ENCODE peak calls at places on chromosomes 11 and 22, in ten cellular contexts. One of them, this sample, is unnamed.

GRCh38 chr11:71094296-71095077 is 157.9 kb downstream of the SHANK2 start:
- DNase-seq in adrenal gland: no peak
- DNase-seq in HEK293T: no peak
- DNase-seq in H54: no peak
- DNase-seq in HFF-Myc: no peak
- DNase-seq in GM23248: no peak
- DNase-seq in stimulated activated CD4-positive, alpha-beta T cell treated with anti-CD3 and anti-CD28 coated beads, Interleukin-12 subunit alpha, Interleukin-12 subunit beta, amount 100 ng/mL, for 48 hours: no peak
- DNase-seq in neural crest cell: no peak
- DNase-seq in SJCRH30: no peak
- DNase-seq in right cardiac atrium: no peak
- DNase-seq in this sample: no peak

GRCh38 chr11:134391170-134391569 is 20.9 kb downstream of the B3GAT1 start:
- DNase-seq in stimulated activated CD4-positive, alpha-beta T cell treated with anti-CD3 and anti-CD28 coated beads, Interleukin-12 subunit alpha, Interleukin-12 subunit beta, amount 100 ng/mL, for 48 hours: no peak
- DNase-seq in adrenal gland: no peak
- DNase-seq in right cardiac atrium: no peak
- DNase-seq in SJCRH30: no peak
- DNase-seq in HFF-Myc: no peak
- DNase-seq in H54: no peak
- DNase-seq in HEK293T: no peak
- DNase-seq in neural crest cell: no peak
- DNase-seq in GM23248: no peak
- DNase-seq in this sample: no peak

GRCh38 chr22:31818481-31819392 is 64.9 kb downstream of the DEPDC5 start:
- DNase-seq in adrenal gland: no peak
- DNase-seq in H54: no peak
- DNase-seq in stimulated activated CD4-positive, alpha-beta T cell treated with anti-CD3 and anti-CD28 coated beads, Interleukin-12 subunit alpha, Interleukin-12 subunit beta, amount 100 ng/mL, for 48 hours: peak
- DNase-seq in GM23248: peak
- DNase-seq in HFF-Myc: no peak
- DNase-seq in HEK293T: no peak
- DNase-seq in neural crest cell: no peak
- DNase-seq in SJCRH30: no peak
- DNase-seq in right cardiac atrium: no peak
- DNase-seq in this sample: no peak

GRCh38 chr11:64036081-64037026 is 623 bp downstream of the FLRT1 start:
- DNase-seq in neural crest cell: no peak
- DNase-seq in HEK293T: peak
- DNase-seq in right cardiac atrium: peak
- DNase-seq in GM23248: peak
- DNase-seq in SJCRH30: peak
- DNase-seq in adrenal gland: peak
- DNase-seq in H54: peak
- DNase-seq in stimulated activated CD4-positive, alpha-beta T cell treated with anti-CD3 and anti-CD28 coated beads, Interleukin-12 subunit alpha, Interleukin-12 subunit beta, amount 100 ng/mL, for 48 hours: no peak
- DNase-seq in HFF-Myc: no peak
- DNase-seq in this sample: no peak

GRCh38 chr22:23609983-23610781 is 21.9 kb downstream of the DRICH1 start:
- DNase-seq in stimulated activated CD4-positive, alpha-beta T cell treated with anti-CD3 and anti-CD28 coated beads, Interleukin-12 subunit alpha, Interleukin-12 subunit beta, amount 100 ng/mL, for 48 hours: no peak
- DNase-seq in H54: no peak
- DNase-seq in HFF-Myc: no peak
- DNase-seq in adrenal gland: no peak
- DNase-seq in SJCRH30: no peak
- DNase-seq in right cardiac atrium: no peak
- DNase-seq in neural crest cell: no peak
- DNase-seq in GM23248: no peak
- DNase-seq in HEK293T: no peak
- DNase-seq in this sample: no peak

GRCh38 chr22:29890760-29891159 is 7.8 kb downstream of the MTMR3 start:
- DNase-seq in HFF-Myc: no peak
- DNase-seq in stimulated activated CD4-positive, alpha-beta T cell treated with anti-CD3 and anti-CD28 coated beads, Interleukin-12 subunit alpha, Interleukin-12 subunit beta, amount 100 ng/mL, for 48 hours: no peak
- DNase-seq in H54: no peak
- DNase-seq in SJCRH30: no peak
- DNase-seq in HEK293T: no peak
- DNase-seq in neural crest cell: no peak
- DNase-seq in adrenal gland: no peak
- DNase-seq in right cardiac atrium: no peak
- DNase-seq in GM23248: no peak
- DNase-seq in this sample: no peak

GRCh38 chr11:45606514-45607024 is 58.9 kb downstream of the CHST1 start:
- DNase-seq in adrenal gland: no peak
- DNase-seq in right cardiac atrium: no peak
- DNase-seq in GM23248: no peak
- DNase-seq in SJCRH30: no peak
- DNase-seq in neural crest cell: peak
- DNase-seq in stimulated activated CD4-positive, alpha-beta T cell treated with anti-CD3 and anti-CD28 coated beads, Interleukin-12 subunit alpha, Interleukin-12 subunit beta, amount 100 ng/mL, for 48 hours: no peak
- DNase-seq in HFF-Myc: no peak
- DNase-seq in H54: no peak
- DNase-seq in HEK293T: no peak
- DNase-seq in this sample: no peak

GRCh38 chr11:128190312-128190711 is 397.0 kb downstream of the ETS1 start:
- DNase-seq in HFF-Myc: no peak
- DNase-seq in HEK293T: no peak
- DNase-seq in H54: no peak
- DNase-seq in neural crest cell: no peak
- DNase-seq in SJCRH30: no peak
- DNase-seq in adrenal gland: no peak
- DNase-seq in GM23248: no peak
- DNase-seq in stimulated activated CD4-positive, alpha-beta T cell treated with anti-CD3 and anti-CD28 coated beads, Interleukin-12 subunit alpha, Interleukin-12 subunit beta, amount 100 ng/mL, for 48 hours: no peak
- DNase-seq in right cardiac atrium: no peak
- DNase-seq in this sample: no peak

GRCh38 chr11:133082851-133083488 is 449.3 kb downstream of the OPCML start:
- DNase-seq in GM23248: peak
- DNase-seq in H54: peak
- DNase-seq in stimulated activated CD4-positive, alpha-beta T cell treated with anti-CD3 and anti-CD28 coated beads, Interleukin-12 subunit alpha, Interleukin-12 subunit beta, amount 100 ng/mL, for 48 hours: peak
- DNase-seq in HFF-Myc: no peak
- DNase-seq in adrenal gland: peak
- DNase-seq in right cardiac atrium: peak
- DNase-seq in HEK293T: peak
- DNase-seq in SJCRH30: no peak
- DNase-seq in neural crest cell: peak
- DNase-seq in this sample: no peak

GRCh38 chr11:34251640-34251980 is 106.2 kb downstream of the ABTB2 start:
- DNase-seq in stimulated activated CD4-positive, alpha-beta T cell treated with anti-CD3 and anti-CD28 coated beads, Interleukin-12 subunit alpha, Interleukin-12 subunit beta, amount 100 ng/mL, for 48 hours: no peak
- DNase-seq in adrenal gland: no peak
- DNase-seq in right cardiac atrium: no peak
- DNase-seq in H54: no peak
- DNase-seq in HFF-Myc: no peak
- DNase-seq in HEK293T: no peak
- DNase-seq in GM23248: peak
- DNase-seq in neural crest cell: no peak
- DNase-seq in SJCRH30: no peak
- DNase-seq in this sample: no peak

GRCh38 chr11:79100093-79100704 is 340.6 kb downstream of the TENM4 start:
- DNase-seq in HEK293T: peak
- DNase-seq in SJCRH30: peak
- DNase-seq in neural crest cell: peak
- DNase-seq in adrenal gland: peak
- DNase-seq in stimulated activated CD4-positive, alpha-beta T cell treated with anti-CD3 and anti-CD28 coated beads, Interleukin-12 subunit alpha, Interleukin-12 subunit beta, amount 100 ng/mL, for 48 hours: no peak
- DNase-seq in right cardiac atrium: no peak
- DNase-seq in GM23248: peak
- DNase-seq in HFF-Myc: no peak
- DNase-seq in H54: peak
- DNase-seq in this sample: no peak

GRCh38 chr11:90321018-90321417 is 98.2 kb upstream of the CHORDC1 start:
- DNase-seq in GM23248: no peak
- DNase-seq in HEK293T: no peak
- DNase-seq in HFF-Myc: no peak
- DNase-seq in stimulated activated CD4-positive, alpha-beta T cell treated with anti-CD3 and anti-CD28 coated beads, Interleukin-12 subunit alpha, Interleukin-12 subunit beta, amount 100 ng/mL, for 48 hours: no peak
- DNase-seq in SJCRH30: no peak
- DNase-seq in adrenal gland: no peak
- DNase-seq in right cardiac atrium: no peak
- DNase-seq in H54: no peak
- DNase-seq in neural crest cell: no peak
- DNase-seq in this sample: no peak

GRCh38 chr22:19630614-19631013 is 83.7 kb upstream of the SEPTIN5 start:
- DNase-seq in neural crest cell: no peak
- DNase-seq in stimulated activated CD4-positive, alpha-beta T cell treated with anti-CD3 and anti-CD28 coated beads, Interleukin-12 subunit alpha, Interleukin-12 subunit beta, amount 100 ng/mL, for 48 hours: no peak
- DNase-seq in right cardiac atrium: no peak
- DNase-seq in HFF-Myc: no peak
- DNase-seq in H54: no peak
- DNase-seq in adrenal gland: no peak
- DNase-seq in SJCRH30: no peak
- DNase-seq in GM23248: no peak
- DNase-seq in HEK293T: no peak
- DNase-seq in this sample: no peak

This sample was measured in activated B cell treated with CpG ODN at 0.5 μM for 24 hours.